ENCODE peak calls at places on chromosomes 2 and 18, in five cellular contexts. One of them, this sample, is unnamed.

GRCh38 chr2:45610281-45611019 is 617 bp downstream of the SRBD1 start:
- DNase-seq in NAMALWA: peak; percentile 61
- DNase-seq in A172: peak; percentile 88
- DNase-seq in endodermal cell: peak; percentile 81
- DNase-seq in endothelial cell: peak; percentile 38
- DNase-seq in this sample: peak; percentile 65

GRCh38 chr2:199484927-199485326 is 27.2 kb upstream of the SATB2 start:
- DNase-seq in endothelial cell: no peak
- DNase-seq in A172: no peak
- DNase-seq in NAMALWA: peak; percentile 23
- DNase-seq in endodermal cell: peak; percentile 74
- DNase-seq in this sample: no peak

GRCh38 chr2:8570637-8571036 is 111.2 kb upstream of the ID2 start:
- DNase-seq in endothelial cell: no peak
- DNase-seq in endodermal cell: no peak
- DNase-seq in NAMALWA: no peak
- DNase-seq in A172: no peak
- DNase-seq in this sample: peak; percentile 39

GRCh38 chr2:107553045-107553444 is 273.6 kb upstream of the RGPD4 start:
- DNase-seq in endothelial cell: no peak
- DNase-seq in endodermal cell: no peak
- DNase-seq in A172: no peak
- DNase-seq in NAMALWA: no peak
- DNase-seq in this sample: no peak

GRCh38 chr2:97995026-97995733 is 568 bp downstream of the TMEM131 start:
- DNase-seq in endodermal cell: no peak
- DNase-seq in A172: peak; percentile 19
- DNase-seq in endothelial cell: peak; percentile 55
- DNase-seq in NAMALWA: peak; percentile 92
- DNase-seq in this sample: no peak

GRCh38 chr2:231533777-231534125 is 3.5 kb upstream of the NMUR1 start:
- DNase-seq in endodermal cell: no peak
- DNase-seq in NAMALWA: no peak
- DNase-seq in A172: no peak
- DNase-seq in endothelial cell: no peak
- DNase-seq in this sample: no peak

GRCh38 chr2:218648473-218649100 is 10.8 kb downstream of the ZNF142 start:
- DNase-seq in A172: peak; percentile 61
- DNase-seq in endodermal cell: peak; percentile 88
- DNase-seq in NAMALWA: peak; percentile 81
- DNase-seq in endothelial cell: peak; percentile 58
- DNase-seq in this sample: peak; percentile 55

GRCh38 chr18:76380791-76381405 is 114.1 kb downstream of the ZNF516 start:
- DNase-seq in NAMALWA: no peak
- DNase-seq in A172: no peak
- DNase-seq in endothelial cell: peak; percentile 82
- DNase-seq in endodermal cell: peak; percentile 94
- DNase-seq in this sample: peak; percentile 81

GRCh38 chr2:233369897-233370758 is 15.8 kb downstream of the DGKD start:
- DNase-seq in A172: no peak
- DNase-seq in endothelial cell: no peak
- DNase-seq in NAMALWA: no peak
- DNase-seq in endodermal cell: no peak
- DNase-seq in this sample: no peak

GRCh38 chr2:203786912-203787311 is 80.5 kb downstream of the CD28 start:
- DNase-seq in NAMALWA: no peak
- DNase-seq in endothelial cell: peak; percentile 9
- DNase-seq in A172: no peak
- DNase-seq in endodermal cell: no peak
- DNase-seq in this sample: no peak

GRCh38 chr2:69177063-69177771 is 164.2 kb downstream of the ANTXR1 start:
- DNase-seq in A172: peak; percentile 97
- DNase-seq in endothelial cell: no peak
- DNase-seq in NAMALWA: no peak
- DNase-seq in endodermal cell: peak; percentile 71
- DNase-seq in this sample: peak; percentile 62

GRCh38 chr2:237486334-237486818 is 675 bp upstream of the MLPH start:
- DNase-seq in endodermal cell: peak; percentile 62
- DNase-seq in endothelial cell: no peak
- DNase-seq in A172: no peak
- DNase-seq in NAMALWA: no peak
- DNase-seq in this sample: no peak

GRCh38 chr2:175676813-175677212 is 325.3 kb downstream of the LNPK start:
- DNase-seq in NAMALWA: peak; percentile 24
- DNase-seq in endothelial cell: no peak
- DNase-seq in endodermal cell: no peak
- DNase-seq in A172: no peak
- DNase-seq in this sample: no peak

GRCh38 chr2:54897420-54898310 is 152.6 kb downstream of the RTN4 start:
- DNase-seq in endodermal cell: no peak
- DNase-seq in A172: no peak
- DNase-seq in endothelial cell: no peak
- DNase-seq in NAMALWA: no peak
- DNase-seq in this sample: no peak

GRCh38 chr2:5401258-5401657 is 290.9 kb upstream of the SOX11 start:
- DNase-seq in A172: no peak
- DNase-seq in endothelial cell: no peak
- DNase-seq in endodermal cell: no peak
- DNase-seq in NAMALWA: no peak
- DNase-seq in this sample: no peak

GRCh38 chr18:32910694-32911296 is 138.0 kb upstream of the KLHL14 start:
- DNase-seq in endodermal cell: peak; percentile 55
- DNase-seq in endothelial cell: no peak
- DNase-seq in A172: peak; percentile 38
- DNase-seq in NAMALWA: no peak
- DNase-seq in this sample: no peak

GRCh38 chr2:96114546-96114902 is 1.8 kb downstream of the ADRA2B start:
- DNase-seq in endodermal cell: no peak
- DNase-seq in endothelial cell: no peak
- DNase-seq in A172: no peak
- DNase-seq in NAMALWA: no peak
- DNase-seq in this sample: no peak

GRCh38 chr2:150872919-150873772 is 385.7 kb upstream of the RND3 start:
- DNase-seq in endodermal cell: peak; percentile 62
- DNase-seq in endothelial cell: no peak
- DNase-seq in NAMALWA: no peak
- DNase-seq in A172: no peak
- DNase-seq in this sample: no peak

GRCh38 chr2:138997849-138998517 is 217.8 kb upstream of the NXPH2 start:
- DNase-seq in NAMALWA: no peak
- DNase-seq in A172: no peak
- DNase-seq in endothelial cell: no peak
- DNase-seq in endodermal cell: no peak
- DNase-seq in this sample: no peak

This sample was measured in ecto neural progenitor cell.